ENCODE peak calls at places on chromosomes 2 and 18, in nine cellular contexts. Y is A549, X is lower leg skin, Q is breast epithelium, S is NB4, Z is IMR-90, T is Peyer's patch, H is transverse colon, C is ovary. A is an unnamed sample.

GRCh38 chr18:58338961-58339722 is 289.7 kb downstream of the ALPK2 start:
- DNase-seq in Y (no peak), X (no peak), Q (no peak), S (no peak), Z (peak; percentile 56), T (no peak), H (no peak), C (peak; percentile 56), A (no peak)

GRCh38 chr18:52991246-52991645 is 651.2 kb downstream of the DCC start:
- DNase-seq in Y (no peak), X (no peak), Q (no peak), S (no peak), Z (no peak), T (no peak), H (no peak), C (no peak), A (no peak)

GRCh38 chr18:9643549-9643948 is 29.2 kb upstream of the PPP4R1 start:
- DNase-seq in Y (peak; percentile 78), X (peak; percentile 46), Q (no peak), S (no peak), Z (peak; percentile 97), T (no peak), H (no peak), C (no peak), A (peak; percentile 61)

GRCh38 chr18:46320928-46321855 is 217.0 kb downstream of the HAUS1 start:
- DNase-seq in Y (no peak), X (no peak), Q (no peak), S (no peak), Z (peak; percentile 55), T (no peak), H (no peak), C (no peak), A (peak; percentile 40)

GRCh38 chr18:70643812-70644211 is 355.0 kb downstream of the SOCS6 start:
- DNase-seq in Y (no peak), X (no peak), Q (no peak), S (no peak), Z (no peak), T (no peak), H (no peak), C (no peak), A (no peak)

GRCh38 chr2:147008481-147008880 is 836.3 kb upstream of the ACVR2A start:
- DNase-seq in Y (no peak), X (no peak), Q (no peak), S (no peak), Z (no peak), T (no peak), H (no peak), C (no peak), A (no peak)

GRCh38 chr2:41963661-41964525 is 83.9 kb upstream of the PKDCC start:
- DNase-seq in Y (no peak), X (no peak), Q (no peak), S (no peak), Z (peak; percentile 26), T (peak; percentile 84), H (peak; percentile 85), C (peak; percentile 88), A (no peak)

GRCh38 chr2:204447722-204448121 is 97.6 kb upstream of the PARD3B start:
- DNase-seq in Y (no peak), X (no peak), Q (no peak), S (no peak), Z (no peak), T (no peak), H (no peak), C (no peak), A (no peak)

GRCh38 chr18:32276256-32276655 is 86.4 kb downstream of the MEP1B start:
- DNase-seq in Y (no peak), X (no peak), Q (no peak), S (no peak), Z (no peak), T (no peak), H (no peak), C (no peak), A (no peak)

GRCh38 chr2:104844813-104845551 is 8.9 kb upstream of the POU3F3 start:
- DNase-seq in Y (no peak), X (no peak), Q (no peak), S (no peak), Z (no peak), T (no peak), H (no peak), C (no peak), A (no peak)

GRCh38 chr2:134462791-134463725 is 209.2 kb downstream of the MGAT5 start:
- DNase-seq in Y (no peak), X (no peak), Q (no peak), S (no peak), Z (no peak), T (no peak), H (no peak), C (no peak), A (no peak)

GRCh38 chr2:157625311-157625710 is 3.4 kb downstream of the ACVR1C start:
- DNase-seq in Y (no peak), X (no peak), Q (no peak), S (no peak), Z (no peak), T (no peak), H (no peak), C (no peak), A (no peak)

GRCh38 chr2:176415946-176416499 is 146.8 kb downstream of the MTX2 start:
- DNase-seq in Y (no peak), X (no peak), Q (no peak), S (no peak), Z (no peak), T (no peak), H (no peak), C (no peak), A (no peak)

GRCh38 chr2:143161982-143162837 is 33.0 kb downstream of the ARHGAP15 start:
- DNase-seq in Y (no peak), X (no peak), Q (no peak), S (peak; percentile 50), Z (peak; percentile 58), T (peak; percentile 63), H (peak; percentile 33), C (peak; percentile 43), A (no peak)

GRCh38 chr2:25314514-25315315 is 27.0 kb downstream of the DNMT3A start:
- DNase-seq in Y (no peak), X (no peak), Q (no peak), S (peak; percentile 63), Z (peak; percentile 29), T (peak; percentile 76), H (peak; percentile 53), C (peak; percentile 87), A (no peak)

GRCh38 chr18:76426738-76427305 is 68.2 kb downstream of the ZNF516 start:
- DNase-seq in Y (peak; percentile 34), X (no peak), Q (no peak), S (peak; percentile 39), Z (no peak), T (no peak), H (peak; percentile 24), C (peak; percentile 72), A (no peak)

GRCh38 chr2:163453920-163454319 is 281.9 kb downstream of the FIGN start:
- DNase-seq in Y (no peak), X (no peak), Q (no peak), S (no peak), Z (no peak), T (no peak), H (no peak), C (no peak), A (no peak)

GRCh38 chr18:74534150-74534969 is at the start of gene CNDP1:
- DNase-seq in Y (no peak), X (no peak), Q (no peak), S (no peak), Z (no peak), T (no peak), H (no peak), C (no peak), A (no peak)

GRCh38 chr2:215601990-215602721 is 166.3 kb upstream of the FN1 start:
- DNase-seq in Y (no peak), X (no peak), Q (no peak), S (no peak), Z (peak; percentile 88), T (no peak), H (no peak), C (no peak), A (no peak)
- TF ChIP-seq POLR2A in Y (no peak), X (no peak), Q (no peak), S (no peak), Z (no peak), T (no peak), H (no peak), C (no peak), A (no peak)

GRCh38 chr2:239302083-239302807 is 98.6 kb downstream of the HDAC4 start:
- DNase-seq in Y (no peak), X (no peak), Q (no peak), S (no peak), Z (no peak), T (peak; percentile 37), H (peak; percentile 7), C (peak; percentile 73), A (no peak)
- TF ChIP-seq POLR2A in Y (no peak), X (no peak), Q (no peak), S (no peak), Z (no peak), T (no peak), H (no peak), C (no peak), A (no peak)

DNA sequence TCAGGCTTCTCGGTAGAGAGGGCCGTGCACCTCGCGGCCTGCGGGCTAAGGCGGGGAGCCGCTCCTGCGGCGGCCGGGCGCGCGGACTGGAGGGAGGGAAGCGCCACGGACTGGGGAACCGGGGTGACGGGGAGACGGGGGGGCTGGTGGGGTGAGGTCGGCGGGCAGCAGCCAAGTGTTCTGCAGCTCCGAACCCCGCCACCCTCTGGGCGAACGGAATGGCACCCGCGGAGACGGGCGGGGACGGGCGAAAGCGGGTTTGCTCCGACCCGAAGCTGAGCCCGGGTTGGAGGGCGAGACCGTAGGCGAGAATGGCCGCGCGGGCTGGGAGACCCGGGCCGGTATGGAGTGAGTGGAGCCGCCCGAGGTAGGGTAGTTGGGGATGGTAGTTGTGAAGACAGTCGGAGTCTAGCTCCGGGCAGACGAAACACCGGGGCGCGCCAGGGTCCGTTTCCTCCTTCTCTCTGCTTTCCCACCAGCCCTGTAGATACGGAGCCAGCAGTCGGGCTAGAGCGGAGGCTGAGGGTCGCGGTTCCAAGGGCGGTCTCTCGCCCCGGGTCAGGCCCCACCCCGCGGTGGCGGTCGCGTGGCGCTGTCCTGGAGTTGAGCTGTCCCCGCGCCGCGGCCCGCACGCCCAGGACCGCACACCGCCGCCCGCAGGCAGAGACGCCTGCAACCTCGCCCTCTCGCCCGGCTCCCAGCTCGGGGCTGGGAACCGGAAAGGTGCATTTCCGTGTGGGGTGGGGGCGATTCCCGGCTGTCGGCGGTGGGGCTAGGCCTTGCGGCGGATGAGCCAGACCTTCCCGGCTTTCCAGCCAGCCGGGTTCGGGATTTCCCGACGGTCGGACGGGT is 160.3 kb upstream of the SIX2 start:
- DNase-seq in Y (peak; percentile 60), X (no peak), Q (no peak), S (peak; percentile 65), Z (no peak), T (no peak), H (no peak), C (no peak), A (no peak)
- TF ChIP-seq POLR2A in Y (peak; percentile 29), X (no peak), Q (no peak), S (no peak), Z (no peak), T (no peak), H (no peak), C (no peak), A (no peak)

DNA sequence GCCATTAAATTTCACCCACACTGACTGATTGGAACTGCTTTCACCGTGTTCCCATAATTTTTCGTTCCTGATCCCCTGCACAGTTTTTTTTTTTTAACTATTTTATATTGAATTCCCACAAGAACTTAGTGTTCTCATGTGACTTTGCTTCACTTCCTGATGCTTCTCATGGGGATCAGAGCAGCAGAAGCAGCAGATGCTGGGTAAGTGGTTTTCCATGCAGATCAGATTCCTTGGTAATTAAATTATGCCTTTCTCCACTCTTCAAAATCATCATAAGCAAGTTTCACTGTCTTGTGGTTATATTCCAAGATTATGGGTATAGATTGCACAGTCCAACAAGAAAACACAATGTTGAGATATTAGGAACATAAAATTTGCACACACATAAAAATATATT is 277.8 kb downstream of the GULP1 start:
- DNase-seq in Y (no peak), X (no peak), Q (no peak), S (no peak), Z (no peak), T (no peak), H (no peak), C (no peak), A (no peak)
- TF ChIP-seq POLR2A in Y (no peak), X (no peak), Q (no peak), S (no peak), Z (no peak), T (no peak), H (no peak), C (no peak), A (no peak)